ENCODE peak calls at places on chromosomes 12 and 14, in six cellular contexts. C, V, Q, E, L and J are unnamed samples.

GRCh38 chr12:102169922-102170698 is 27.5 kb downstream of the PMCH start:
- DNase-seq in C (no peak), V (no peak), Q (peak), E (no peak), L (peak), J (peak)

GRCh38 chr14:46580941-46581671 is 70.5 kb downstream of the RPL10L start:
- DNase-seq in C (no peak), V (peak), Q (peak), E (no peak), L (peak), J (peak)

GRCh38 chr14:35114036-35114435 is 7.8 kb downstream of the PPP2R3C start:
- DNase-seq in C (no peak), V (no peak), Q (no peak), E (no peak), L (no peak), J (no peak)

GRCh38 chr12:124786065-124786964 is 77.3 kb downstream of the SCARB1 start:
- DNase-seq in C (no peak), V (no peak), Q (no peak), E (peak), L (peak), J (no peak)

GRCh38 chr12:11902525-11902875 is 168.2 kb upstream of the BCL2L14 start:
- DNase-seq in C (no peak), V (no peak), Q (peak), E (no peak), L (no peak), J (no peak)

GRCh38 chr12:128298091-128298490 is 31.1 kb downstream of the TMEM132C start:
- DNase-seq in C (no peak), V (no peak), Q (no peak), E (no peak), L (no peak), J (no peak)

GRCh38 chr12:122793685-122794106 is 19.3 kb downstream of the CCDC62 start:
- DNase-seq in C (peak), V (peak), Q (peak), E (no peak), L (peak), J (peak)

GRCh38 chr12:111429760-111430417 is 24.2 kb downstream of the SH2B3 start:
- DNase-seq in C (no peak), V (no peak), Q (peak), E (no peak), L (no peak), J (peak)

GRCh38 chr14:75460402-75460801 is 32.6 kb downstream of the JDP2 start:
- DNase-seq in C (no peak), V (no peak), Q (no peak), E (no peak), L (no peak), J (no peak)

GRCh38 chr12:95859344-95859816 is 628 bp downstream of the SNRPF start:
- DNase-seq in C (peak), V (no peak), Q (no peak), E (no peak), L (peak), J (no peak)

GRCh38 chr12:67650528-67651379 is 2.2 kb downstream of the DYRK2 start:
- DNase-seq in C (peak), V (no peak), Q (peak), E (no peak), L (no peak), J (peak)

GRCh38 chr12:7064516-7064915 is 4.0 kb downstream of the C1S start:
- DNase-seq in C (no peak), V (no peak), Q (no peak), E (no peak), L (no peak), J (no peak)
- TF ChIP-seq CTCF in C (no peak), V (no peak), Q (no peak), E (no peak), L (no peak), J (no peak)

DNA sequence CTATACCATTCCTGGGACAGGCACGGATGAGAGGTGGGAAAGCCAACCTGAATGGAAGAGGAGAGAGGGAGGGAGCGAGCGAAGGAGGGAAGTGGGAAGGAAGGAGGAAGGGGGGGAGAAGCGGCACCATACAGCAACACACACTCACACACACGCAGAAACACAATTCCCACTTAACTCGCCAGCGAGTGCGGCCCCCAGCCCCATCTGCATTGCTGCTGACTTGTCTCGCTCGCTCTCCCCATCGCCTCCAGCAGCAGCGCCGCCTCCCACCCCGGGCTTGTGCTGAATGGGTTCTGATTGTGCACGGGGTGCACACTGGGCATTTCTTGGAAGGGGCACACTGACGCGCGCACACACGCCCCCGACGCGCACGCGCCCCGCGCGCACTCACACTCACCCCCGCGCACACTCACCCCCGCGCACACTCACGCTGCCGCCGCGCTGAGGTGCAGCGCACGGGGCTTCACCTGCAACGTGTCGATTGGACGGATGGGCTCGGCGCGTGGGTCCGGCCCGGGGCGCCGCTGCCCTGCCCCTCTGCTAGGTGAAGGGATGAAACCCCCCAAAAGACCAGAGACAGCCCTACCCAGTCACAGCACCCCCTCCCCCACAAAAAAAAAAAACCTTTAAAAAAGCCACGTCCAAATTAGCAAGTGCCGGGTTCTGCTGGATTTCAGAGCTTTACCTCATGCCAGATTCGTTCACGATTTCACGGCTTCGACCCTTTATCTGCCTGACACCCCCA is 680 bp downstream of the GRIN2B start:
- DNase-seq in C (peak), V (no peak), Q (no peak), E (no peak), L (no peak), J (no peak)
- TF ChIP-seq CTCF in C (no peak), V (no peak), Q (no peak), E (no peak), L (no peak), J (no peak)

DNA sequence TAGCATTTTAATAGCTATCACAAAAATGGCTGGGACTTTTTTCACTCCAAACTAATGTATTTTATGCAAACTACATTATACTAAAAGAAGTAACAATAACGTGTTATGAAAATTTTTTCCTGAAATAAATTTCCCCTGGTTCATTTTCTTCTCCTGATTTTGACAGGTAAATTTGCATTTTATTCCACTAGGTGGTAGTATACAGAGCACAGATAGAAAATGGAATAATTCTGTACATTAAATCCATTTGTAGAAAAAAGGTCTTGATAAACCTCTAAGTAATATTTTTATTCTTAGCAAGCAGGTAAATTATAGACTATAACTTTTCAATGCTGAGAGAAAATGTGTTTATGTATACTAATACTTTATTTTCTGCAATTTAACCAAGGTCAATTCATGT is 96.5 kb downstream of the BCAT1 start:
- DNase-seq in C (no peak), V (no peak), Q (no peak), E (no peak), L (peak), J (no peak)
- TF ChIP-seq CTCF in C (peak), V (peak), Q (no peak), E (no peak), L (no peak), J (peak)

DNA sequence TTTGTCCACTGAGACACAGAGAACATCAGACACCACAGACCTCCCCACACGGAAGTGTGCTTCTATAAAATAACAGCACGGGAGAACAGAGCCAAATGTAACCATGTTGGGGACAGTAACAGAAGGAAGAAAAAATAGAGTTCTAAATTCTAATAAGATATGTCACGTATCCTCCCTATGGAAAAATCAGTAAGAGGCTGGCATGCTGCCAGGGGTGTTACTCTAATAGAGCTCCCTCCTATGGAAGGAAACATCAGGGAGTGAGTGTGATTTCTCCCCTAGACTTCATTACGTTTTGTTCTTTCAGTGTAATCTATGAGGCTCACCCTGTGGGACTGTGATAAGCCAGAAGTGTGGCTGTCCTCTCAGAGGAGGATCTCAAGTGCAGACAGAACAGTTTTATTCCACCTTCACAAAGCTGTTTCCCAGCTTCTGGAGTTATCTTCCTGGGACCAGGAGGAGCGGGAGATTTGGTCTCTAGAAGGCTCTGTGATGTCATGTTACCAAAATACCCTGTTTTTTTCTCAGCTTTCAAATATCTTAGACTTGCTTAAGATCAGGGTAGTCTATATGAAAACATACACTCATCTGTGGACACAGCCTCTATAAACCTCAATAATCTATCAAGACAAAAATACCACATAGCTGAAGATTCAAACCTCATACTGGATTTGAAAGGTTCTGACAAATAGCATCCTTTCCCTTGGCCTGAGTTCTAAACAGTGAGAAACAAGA is 69.3 kb downstream of the ZFC3H1 start:
- DNase-seq in C (peak), V (no peak), Q (no peak), E (no peak), L (no peak), J (no peak)
- TF ChIP-seq CTCF in C (no peak), V (no peak), Q (no peak), E (no peak), L (no peak), J (no peak)

DNA sequence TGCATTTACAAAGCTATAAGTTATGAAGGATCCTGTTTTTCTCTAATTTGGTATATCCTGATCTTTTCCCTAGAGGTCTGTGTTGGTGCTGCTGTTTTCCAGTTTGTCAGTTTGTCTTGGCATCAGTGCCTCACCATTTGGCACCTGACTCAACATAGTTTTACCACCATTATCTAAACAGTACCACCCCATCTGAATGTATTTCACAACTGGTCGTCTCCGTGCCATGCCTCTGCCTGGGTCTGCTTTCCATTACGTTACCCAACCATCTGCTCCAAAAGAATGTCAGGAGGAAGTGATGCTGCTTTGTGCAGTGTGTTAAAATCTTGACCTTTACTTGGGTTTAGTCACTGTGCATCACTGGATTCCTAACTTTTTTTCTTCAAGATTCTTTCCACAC is 129.3 kb upstream of the RASSF8 start:
- DNase-seq in C (peak), V (no peak), Q (no peak), E (peak), L (peak), J (no peak)
- TF ChIP-seq CTCF in C (no peak), V (no peak), Q (no peak), E (no peak), L (no peak), J (no peak)

GRCh38 chr14:51283402-51283825 is 43.4 kb downstream of the TMX1 start:
- DNase-seq in C (peak), V (peak), Q (peak), E (no peak), L (peak), J (peak)
- TF ChIP-seq CTCF in C (peak), V (peak), Q (peak), E (peak), L (peak), J (peak)

GRCh38 chr12:108374596-108375320 is 35.6 kb upstream of the CMKLR1 start:
- DNase-seq in C (no peak), V (no peak), Q (no peak), E (no peak), L (no peak), J (no peak)
- TF ChIP-seq CTCF in C (no peak), V (no peak), Q (no peak), E (no peak), L (no peak), J (no peak)

GRCh38 chr12:103673487-103673886 is 86.4 kb downstream of the STAB2 start:
- DNase-seq in C (no peak), V (no peak), Q (no peak), E (no peak), L (no peak), J (no peak)

GRCh38 chr12:103671367-103671766 is 84.3 kb downstream of the STAB2 start:
- DNase-seq in C (no peak), V (no peak), Q (no peak), E (no peak), L (no peak), J (no peak)

GRCh38 chr12:103668520-103668919 is 81.4 kb downstream of the STAB2 start:
- DNase-seq in C (no peak), V (no peak), Q (no peak), E (no peak), L (no peak), J (no peak)

GRCh38 chr12:103673891-103674375 is 86.9 kb downstream of the STAB2 start:
- DNase-seq in C (no peak), V (no peak), Q (no peak), E (no peak), L (no peak), J (no peak)

GRCh38 chr12:103672401-103673119 is 85.5 kb downstream of the STAB2 start:
- DNase-seq in C (no peak), V (no peak), Q (no peak), E (no peak), L (no peak), J (no peak)
- TF ChIP-seq CTCF in C (no peak), V (no peak), Q (no peak), E (no peak), L (no peak), J (no peak)

DNA sequence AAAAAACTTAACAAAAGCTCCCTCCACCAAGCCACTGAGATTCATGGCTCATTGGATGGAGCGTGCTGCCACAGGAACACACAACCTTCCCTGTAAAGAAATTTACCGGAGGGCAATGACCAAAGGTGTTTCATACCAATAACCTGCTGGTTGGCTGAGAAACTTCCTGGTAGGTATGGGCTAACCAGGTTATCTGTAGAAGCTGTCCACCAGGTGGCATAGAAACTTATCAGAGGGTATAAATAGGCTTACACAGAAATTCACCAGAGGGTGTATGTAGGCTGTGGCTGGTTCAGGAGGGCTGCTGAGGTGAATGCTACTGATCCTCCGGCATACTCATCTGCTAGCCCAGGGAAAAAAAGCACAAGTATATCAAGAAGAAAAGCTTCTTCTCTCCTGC is 27.1 kb upstream of the MTERF2 start:
- DNase-seq in C (peak), V (peak), Q (no peak), E (no peak), L (peak), J (no peak)
- TF ChIP-seq CTCF in C (peak), V (peak), Q (no peak), E (no peak), L (peak), J (no peak)

GRCh38 chr12:57040750-57041149 is 9.2 kb downstream of the MYO1A start:
- DNase-seq in C (no peak), V (no peak), Q (no peak), E (no peak), L (no peak), J (no peak)
- TF ChIP-seq CTCF in C (no peak), V (no peak), Q (no peak), E (no peak), L (no peak), J (no peak)